ENCODE peak calls at places on chromosomes 6 and 20, in four cellular contexts. F is HCT116, C is AG04450, M is A549. G is an unnamed sample. For H3K9me3, the result is how much of the 10 kb centered on the place peaks cover.

GRCh38 chr6:16751251-16751946 is 9.9 kb downstream of the ATXN1 start:
- DNase-seq in M (no peak), C (no peak), F (no peak), G (peak)

GRCh38 chr20:3432844-3433243 is 25.4 kb upstream of the DNAAF9 start:
- DNase-seq in M (no peak), C (no peak), F (no peak), G (no peak)

GRCh38 chr20:44247131-44247571 is at the start of gene GDAP1L1:
- DNase-seq in C (no peak), M (no peak), F (no peak), G (no peak)

GRCh38 chr6:47248446-47248845 is 61.3 kb downstream of the TNFRSF21 start:
- DNase-seq in F (no peak), M (no peak), C (no peak), G (no peak)

GRCh38 chr6:38776515-38776914 is 61.4 kb downstream of the DNAH8 start:
- DNase-seq in M (no peak), C (no peak), F (no peak), G (peak)

GRCh38 chr20:58309607-58310290 is at the start of gene RAB22A:
- DNase-seq in F (peak), C (peak), M (peak), G (peak)

GRCh38 chr6:170295519-170296422 is 4.9 kb upstream of the DLL1 start:
- DNase-seq in F (no peak), C (no peak), M (no peak), G (no peak)

GRCh38 chr20:19506021-19506420 is 252.0 kb upstream of the RIN2 start:
- DNase-seq in M (no peak), F (no peak), C (no peak), G (no peak)

GRCh38 chr6:160382946-160383345 is 34.8 kb downstream of the SLC22A3 start:
- DNase-seq in M (no peak), F (no peak), C (no peak), G (no peak)

DNA sequence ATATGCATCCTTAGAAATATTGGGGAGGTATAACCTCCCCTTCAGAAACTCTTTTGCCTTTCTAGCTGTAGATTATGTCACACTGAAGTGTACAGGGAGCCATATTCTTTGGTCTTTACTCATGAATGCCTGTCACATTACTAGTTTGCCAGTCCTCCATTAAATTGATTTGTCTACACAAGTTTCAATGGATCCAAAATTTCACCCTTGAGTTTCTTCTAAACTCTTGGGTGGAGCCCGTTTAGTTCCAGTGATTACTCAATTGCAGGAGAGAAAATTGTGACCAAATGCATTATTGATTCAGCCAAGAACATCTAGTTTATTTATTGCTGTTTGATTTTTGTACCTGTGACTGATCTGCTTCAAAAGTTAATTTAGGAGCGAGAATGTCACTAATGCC is 60.4 kb upstream of the TFB1M start:
- DNase-seq in M (no peak), F (no peak), C (no peak), G (no peak)
- H3K9me3 ChIP-seq in M (under half), F (under half), C (under half), G (under half)

DNA sequence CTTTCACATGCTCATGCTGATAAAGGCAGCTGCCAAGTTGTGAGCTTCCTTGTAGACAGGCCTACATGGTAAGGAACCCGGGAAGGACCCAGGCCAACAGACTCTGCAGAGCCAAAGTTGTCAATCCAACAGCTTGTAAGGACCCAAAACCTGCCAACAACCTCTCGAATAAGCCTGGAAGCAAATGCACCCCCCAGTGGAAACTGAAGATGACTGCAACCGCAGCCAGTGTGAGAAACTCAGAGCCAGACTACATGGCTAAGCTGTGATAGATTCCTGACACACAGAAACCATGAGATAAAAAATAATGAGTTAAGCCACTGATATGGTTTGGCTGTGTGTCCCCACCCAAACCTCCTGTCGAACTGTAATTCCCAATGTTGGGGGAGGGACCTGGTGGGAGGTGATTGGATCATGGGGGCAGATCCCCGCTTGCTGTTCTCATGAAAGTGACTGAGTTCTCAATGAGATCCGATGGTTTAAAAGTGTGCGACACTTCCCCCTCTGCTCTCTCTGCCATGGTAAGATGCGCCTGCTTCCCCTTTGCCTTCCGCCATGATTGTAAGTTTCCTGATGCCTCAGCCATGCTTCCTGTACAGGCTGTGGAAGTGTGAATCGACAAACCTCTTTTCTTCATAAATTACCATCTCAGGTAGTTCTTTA is 18.8 kb upstream of the CLPSL2 start:
- DNase-seq in C (no peak), M (peak), F (peak), G (no peak)
- TF ChIP-seq CTCF in C (peak), M (peak), F (peak), G (peak)

GRCh38 chr20:50710492-50711063 is 19.2 kb upstream of the RIPOR3 start:
- DNase-seq in F (no peak), C (no peak), M (no peak), G (peak)
- H3K9me3 ChIP-seq in F (under half), C (under half), M (under half), G (under half)

GRCh38 chr20:49545572-49545971 is 22.4 kb downstream of the PTGIS start:
- DNase-seq in F (no peak), M (peak), C (no peak), G (no peak)
- TF ChIP-seq CTCF in F (peak), M (no peak), C (peak), G (no peak)

G was measured in astrocyte.